ENCODE peak calls at places on chromosome 16, in nine cellular contexts. V is CD8-positive, alpha-beta memory T cell; W is right lobe of liver; Q is prostate gland; C is sigmoid colon; I is GM23338; E is cardiac muscle cell; D is body of pancreas; M is transverse colon. B is an unnamed sample.

GRCh38 chr16:48613061-48613957 is 3.3 kb upstream of the N4BP1 start:
- DNase-seq in V (peak; percentile 57), W (no peak), Q (no peak), C (no peak), I (peak; percentile 45), E (peak; percentile 73), D (no peak), M (peak; percentile 43), B (no peak)

GRCh38 chr16:55125818-55126385 is 195.2 kb downstream of the IRX5 start:
- DNase-seq in V (no peak), W (no peak), Q (no peak), C (no peak), I (no peak), E (no peak), D (no peak), M (no peak), B (no peak)

GRCh38 chr16:31181102-31181830 is 1.3 kb downstream of the FUS start:
- DNase-seq in V (peak; percentile 39), W (no peak), Q (no peak), C (peak; percentile 70), I (no peak), E (peak; percentile 53), D (peak; percentile 29), M (peak; percentile 38), B (peak; percentile 80)

GRCh38 chr16:75254359-75254837 is 3.0 kb upstream of the BCAR1 start:
- DNase-seq in V (no peak), W (peak; percentile 52), Q (no peak), C (peak; percentile 66), I (peak; percentile 70), E (peak; percentile 63), D (no peak), M (peak; percentile 41), B (peak; percentile 53)

GRCh38 chr16:30382398-30383015 is at the start of gene SEPTIN1:
- DNase-seq in V (peak; percentile 64), W (no peak), Q (no peak), C (no peak), I (no peak), E (no peak), D (no peak), M (peak; percentile 67), B (no peak)

GRCh38 chr16:49701867-49702494 is 153.9 kb downstream of the ZNF423 start:
- DNase-seq in V (no peak), W (no peak), Q (peak; percentile 26), C (peak; percentile 88), I (peak; percentile 83), E (peak; percentile 94), D (peak; percentile 21), M (peak; percentile 27), B (peak; percentile 87)

GRCh38 chr16:7321661-7322060 is 11.0 kb upstream of the RBFOX1 start:
- DNase-seq in V (no peak), W (no peak), Q (no peak), C (no peak), I (no peak), E (no peak), D (no peak), M (no peak), B (no peak)

GRCh38 chr16:47142469-47143328 is 1.0 kb downstream of the NETO2 start:
- DNase-seq in V (peak; percentile 12), W (peak; percentile 48), Q (no peak), C (no peak), I (peak; percentile 28), E (peak; percentile 50), D (peak; percentile 18), M (peak; percentile 36), B (peak; percentile 54)

GRCh38 chr16:56988161-56988947 is 1.0 kb upstream of the NLRC5 start:
- DNase-seq in V (no peak), W (peak; percentile 46), Q (no peak), C (no peak), I (no peak), E (peak; percentile 29), D (no peak), M (peak; percentile 13), B (no peak)

GRCh38 chr16:67860589-67861398 is 12.1 kb upstream of the EDC4 start:
- DNase-seq in V (no peak), W (no peak), Q (no peak), C (no peak), I (no peak), E (no peak), D (no peak), M (no peak), B (no peak)

DNA sequence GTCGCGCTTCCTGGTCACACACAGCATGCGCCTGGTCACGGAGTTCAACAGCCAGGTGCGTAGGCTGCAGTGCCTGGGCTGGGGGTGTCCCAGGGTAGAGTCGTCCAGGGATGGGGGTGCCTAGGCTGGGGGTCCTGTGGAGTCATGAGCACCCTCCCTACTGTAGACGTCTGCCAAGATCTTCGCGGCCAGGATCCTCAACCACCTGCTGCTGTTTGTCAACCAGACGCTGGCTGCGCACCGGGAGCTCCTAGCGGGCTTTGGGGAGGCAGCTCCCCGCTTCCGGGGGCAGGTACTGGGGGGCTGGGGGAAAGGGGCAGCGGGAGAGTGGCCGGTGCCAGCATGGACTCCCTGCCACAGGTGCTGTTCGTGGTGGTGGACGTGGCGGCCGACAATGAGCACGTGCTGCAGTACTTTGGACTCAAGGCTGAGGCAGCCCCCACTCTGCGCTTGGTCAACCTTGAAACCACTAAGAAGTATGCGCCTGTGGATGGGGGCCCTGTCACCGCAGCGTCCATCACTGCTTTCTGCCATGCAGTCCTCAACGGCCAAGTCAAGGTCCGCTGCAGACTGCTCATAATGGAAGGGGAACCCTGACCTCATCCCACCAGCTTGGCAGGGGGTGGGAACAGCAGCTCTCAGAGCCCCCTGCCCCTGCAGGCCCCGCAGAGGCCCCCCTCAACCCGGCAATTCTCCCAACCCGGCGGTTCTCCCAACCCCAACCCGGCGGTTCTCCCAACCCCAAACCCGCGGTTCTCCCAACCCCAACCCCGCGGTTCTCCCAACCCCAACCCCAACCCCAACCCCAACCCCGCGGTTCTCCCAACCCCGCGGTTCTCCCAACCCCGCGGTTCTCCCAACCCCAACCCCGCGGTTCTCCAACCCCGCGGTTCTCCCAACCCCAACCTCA is 2.4 kb downstream of the PDIA2 start:
- DNase-seq in V (no peak), W (no peak), Q (no peak), C (no peak), I (no peak), E (no peak), D (no peak), M (no peak), B (no peak)
- H3K27me3 ChIP-seq in V (peaks cover 6% of the 10 kb centered on the region), W (no peaks in the 10 kb centered on the region), Q (peaks cover 6% of the 10 kb centered on the region), C (peaks cover 20% of the 10 kb centered on the region), I (peaks cover 12% of the 10 kb centered on the region), E (peaks cover 19% of the 10 kb centered on the region), D (no peaks in the 10 kb centered on the region), M (peaks cover 29% of the 10 kb centered on the region), B (no peaks in the 10 kb centered on the region)

GRCh38 chr16:10536814-10537389 is 43.5 kb downstream of the EMP2 start:
- DNase-seq in V (no peak), W (no peak), Q (no peak), C (no peak), I (no peak), E (no peak), D (no peak), M (no peak), B (no peak)
- H3K4me3 ChIP-seq in V (no peak overlapping the region), W (no peak overlapping the region), Q (no peak overlapping the region), C (no peak overlapping the region), I (no peak overlapping the region), E (no peak overlapping the region), D (no peak overlapping the region), M (no peak overlapping the region), B (no peak overlapping the region)

DNA sequence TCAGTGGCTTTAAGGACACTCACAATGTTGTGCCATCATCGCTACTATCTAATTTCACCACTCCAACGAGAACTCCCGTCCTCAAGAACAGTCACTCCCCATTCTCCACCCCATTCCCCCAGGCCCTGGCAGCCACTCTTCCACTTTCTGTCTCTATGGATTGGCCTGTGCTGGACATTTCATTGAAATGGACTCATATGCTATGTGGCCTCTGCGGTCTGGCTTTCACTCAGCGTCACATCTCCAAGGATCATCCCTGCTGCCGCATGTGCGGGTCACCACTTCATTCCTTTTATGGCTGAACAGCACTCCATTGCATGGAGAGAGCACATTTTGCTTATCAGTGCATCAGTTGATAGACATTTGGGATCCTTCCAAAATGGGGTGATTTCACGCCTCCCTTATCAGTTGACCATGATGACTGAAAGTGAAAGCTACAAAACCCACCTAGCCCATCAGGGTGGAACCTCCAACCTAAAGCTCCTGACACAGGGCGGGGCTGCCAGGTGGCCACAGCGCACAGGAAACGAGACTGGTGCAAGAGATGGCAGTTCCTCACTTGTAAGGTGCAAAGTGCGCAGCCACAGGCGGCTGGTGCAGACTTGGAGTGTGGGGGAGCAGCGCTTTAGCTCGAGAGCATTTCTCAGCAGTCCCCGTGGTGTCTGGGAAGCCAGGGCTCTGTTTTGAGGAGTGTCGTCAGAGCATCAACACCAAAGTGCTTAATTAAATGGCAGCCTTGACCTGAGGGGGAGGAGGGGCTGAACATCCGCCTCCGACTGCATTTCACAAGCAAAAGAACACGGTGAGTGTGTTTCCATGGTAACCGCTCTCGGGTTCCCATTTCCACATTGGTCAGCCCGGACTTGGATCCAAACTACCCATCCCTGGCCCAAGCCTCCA is 23.8 kb downstream of the COTL1 start:
- DNase-seq in V (peak; percentile 76), W (no peak), Q (no peak), C (no peak), I (peak; percentile 64), E (peak; percentile 52), D (peak; percentile 14), M (peak; percentile 84), B (peak; percentile 32)
- H3K4me1 ChIP-seq in V (peaks cover 52% of the 10 kb centered on the region), W (no peaks in the 10 kb centered on the region), Q (no peaks in the 10 kb centered on the region), C (peaks cover 25% of the 10 kb centered on the region), I (peaks cover 17% of the 10 kb centered on the region), E (peaks cover 21% of the 10 kb centered on the region), D (peaks cover 15% of the 10 kb centered on the region), M (peaks cover 25% of the 10 kb centered on the region), B (no peaks in the 10 kb centered on the region)

GRCh38 chr16:23757116-23757515 is 2.3 kb downstream of the CHP2 start:
- DNase-seq in V (no peak), W (no peak), Q (no peak), C (no peak), I (no peak), E (no peak), D (no peak), M (no peak), B (no peak)
- H3K27me3 ChIP-seq in V (peaks cover 21% of the 10 kb centered on the region), W (no peaks in the 10 kb centered on the region), Q (peaks cover 4% of the 10 kb centered on the region), C (peaks cover 26% of the 10 kb centered on the region), I (peaks cover 39% of the 10 kb centered on the region), E (peaks cover 54% of the 10 kb centered on the region), D (no peaks in the 10 kb centered on the region), M (peaks cover 34% of the 10 kb centered on the region), B (no peaks in the 10 kb centered on the region)

B was measured in right cardiac atrium.